ENCODE peak calls at places on chromosome 6, in seven cellular contexts. P, R, D, H, X, Z and Y are unnamed samples. For H3K4me1, the result is how much of the 10 kb centered on the place peaks cover.

GRCh38 chr6:134173007-134173690 is 120.7 kb upstream of the SLC2A12 start:
- DNase-seq in P (no peak), R (no peak), D (no peak), H (no peak), X (no peak), Z (no peak), Y (no peak)

GRCh38 chr6:69867075-69867911 is 937 bp downstream of the COL19A1 start:
- DNase-seq in P (peak), R (no peak), D (peak), H (peak), X (no peak), Z (no peak), Y (peak)

GRCh38 chr6:139361211-139361610 is 13.2 kb downstream of the CITED2 start:
- DNase-seq in P (no peak), R (no peak), D (no peak), H (no peak), X (no peak), Z (no peak), Y (no peak)

GRCh38 chr6:38137609-38138008 is 318.1 kb downstream of the ZFAND3 start:
- DNase-seq in P (no peak), R (no peak), D (no peak), H (no peak), X (no peak), Z (no peak), Y (no peak)

GRCh38 chr6:70820778-70821177 is 136.1 kb downstream of the B3GAT2 start:
- DNase-seq in P (no peak), R (no peak), D (no peak), H (no peak), X (no peak), Z (no peak), Y (no peak)

GRCh38 chr6:81911446-81911845 is 159.0 kb upstream of the TENT5A start:
- DNase-seq in P (no peak), R (no peak), D (no peak), H (no peak), X (no peak), Z (no peak), Y (no peak)

GRCh38 chr6:12525276-12525675 is 191.3 kb upstream of the PHACTR1 start:
- DNase-seq in P (no peak), R (no peak), D (no peak), H (no peak), X (no peak), Z (no peak), Y (no peak)

GRCh38 chr6:132993738-132994137 is 179.4 kb downstream of the RPS12 start:
- DNase-seq in P (no peak), R (no peak), D (no peak), H (no peak), X (no peak), Z (no peak), Y (no peak)

GRCh38 chr6:118320652-118321051 is 227.4 kb upstream of the PLN start:
- DNase-seq in P (peak), R (no peak), D (no peak), H (no peak), X (no peak), Z (no peak), Y (no peak)

GRCh38 chr6:167150815-167151557 is 6.8 kb downstream of the GPR31 start:
- DNase-seq in P (no peak), R (no peak), D (peak), H (no peak), X (no peak), Z (no peak), Y (no peak)

GRCh38 chr6:62492192-62492822 is 206.3 kb upstream of the KHDRBS2 start:
- DNase-seq in P (no peak), R (no peak), D (no peak), H (no peak), X (peak), Z (no peak), Y (no peak)

GRCh38 chr6:7050911-7051779 is 56.6 kb upstream of the RREB1 start:
- DNase-seq in P (peak), R (no peak), D (peak), H (peak), X (peak), Z (no peak), Y (peak)

GRCh38 chr6:11710968-11711643 is 67.5 kb downstream of the ADTRP start:
- DNase-seq in P (no peak), R (no peak), D (peak), H (no peak), X (no peak), Z (no peak), Y (no peak)

GRCh38 chr6:44002591-44003344 is 124.5 kb downstream of the MRPL14 start:
- DNase-seq in P (peak), R (no peak), D (peak), H (peak), X (no peak), Z (no peak), Y (peak)

GRCh38 chr6:99745651-99746050 is 139.0 kb downstream of the PRDM13 start:
- DNase-seq in P (no peak), R (no peak), D (peak), H (no peak), X (no peak), Z (no peak), Y (no peak)

GRCh38 chr6:25251426-25251825 is 27.7 kb upstream of the CARMIL1 start:
- DNase-seq in P (no peak), R (no peak), D (no peak), H (no peak), X (no peak), Z (no peak), Y (no peak)

GRCh38 chr6:111159628-111160027 is 72.3 kb downstream of the SLC16A10 start:
- DNase-seq in P (no peak), R (no peak), D (no peak), H (no peak), X (no peak), Z (no peak), Y (no peak)

GRCh38 chr6:4883298-4883697 is 107.1 kb downstream of the CDYL start:
- DNase-seq in P (no peak), R (no peak), D (no peak), H (no peak), X (no peak), Z (no peak), Y (no peak)

GRCh38 chr6:91497770-91498169 is 910.9 kb upstream of the MAP3K7 start:
- DNase-seq in P (no peak), R (no peak), D (no peak), H (no peak), X (no peak), Z (no peak), Y (no peak)
- TF ChIP-seq CTCF in P (no peak), R (no peak), D (no peak), H (no peak), X (no peak), Z (no peak), Y (no peak)

GRCh38 chr6:32816746-32817204 is at the start of gene HLA-DOB:
- DNase-seq in P (no peak), R (no peak), D (peak), H (no peak), X (no peak), Z (peak), Y (no peak)
- H3K4me3 ChIP-seq in P (no peak), R (no peak), D (no peak), H (no peak), X (peak), Z (no peak), Y (no peak)

GRCh38 chr6:36328600-36328999 is 8.1 kb downstream of the BNIP5 start:
- DNase-seq in P (no peak), R (no peak), D (no peak), H (no peak), X (no peak), Z (no peak), Y (no peak)

GRCh38 chr6:36329798-36330291 is 6.8 kb downstream of the BNIP5 start:
- DNase-seq in P (no peak), R (no peak), D (no peak), H (no peak), X (no peak), Z (no peak), Y (no peak)

GRCh38 chr6:36326351-36326995 is 10.2 kb downstream of the BNIP5 start:
- DNase-seq in P (no peak), R (no peak), D (no peak), H (no peak), X (no peak), Z (no peak), Y (no peak)

GRCh38 chr6:36324715-36325114 is 12.0 kb downstream of the BNIP5 start:
- DNase-seq in P (no peak), R (no peak), D (no peak), H (no peak), X (no peak), Z (no peak), Y (no peak)

DNA sequence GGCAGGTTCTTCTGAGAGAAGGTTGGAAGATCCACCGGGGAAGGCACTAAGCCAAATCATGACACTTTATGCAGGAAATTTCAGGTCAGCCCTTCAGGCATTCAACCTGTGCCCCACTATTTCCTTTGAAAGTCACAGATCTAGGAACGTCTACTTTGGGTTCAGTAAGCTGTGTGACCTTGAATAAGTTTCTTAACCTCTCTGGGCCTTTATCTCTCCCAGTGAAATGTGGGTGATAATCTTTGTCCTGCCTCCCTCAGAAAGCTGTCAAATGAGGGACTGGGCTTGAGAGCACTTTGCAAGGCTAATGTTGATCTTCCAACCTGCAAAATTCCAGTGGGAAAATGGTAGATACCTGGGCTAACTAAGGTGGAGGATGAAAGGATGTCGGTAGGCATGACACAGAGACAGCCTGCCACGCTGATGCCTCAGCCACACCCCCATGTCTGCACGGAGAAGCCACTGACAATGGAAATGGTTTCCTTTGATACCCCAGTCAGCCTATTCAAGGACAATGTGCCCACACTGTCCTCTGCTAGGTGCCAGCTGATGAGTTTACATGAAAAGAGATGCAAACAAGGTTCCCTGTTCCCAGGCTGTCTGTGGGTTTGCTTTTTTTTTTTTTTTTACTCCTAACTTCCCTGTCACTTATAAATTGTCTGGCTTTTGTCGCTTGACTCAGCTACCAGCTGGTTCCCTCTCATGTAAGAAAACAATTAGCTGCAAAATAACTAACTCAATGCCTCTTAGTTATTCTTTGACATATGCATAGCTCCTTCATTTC is 9.3 kb downstream of the BNIP5 start:
- DNase-seq in P (no peak), R (no peak), D (no peak), H (no peak), X (no peak), Z (no peak), Y (no peak)
- H3K4me1 ChIP-seq in P (under half), R (under half), D (under half), H (under half), X (under half), Z (under half), Y (under half)

GRCh38 chr6:56757585-56757984 is 114.9 kb upstream of the DST start:
- DNase-seq in P (no peak), R (no peak), D (peak), H (no peak), X (no peak), Z (no peak), Y (no peak)
- TF ChIP-seq CTCF in P (no peak), R (peak), D (peak), H (no peak), X (no peak), Z (peak), Y (peak)

DNA sequence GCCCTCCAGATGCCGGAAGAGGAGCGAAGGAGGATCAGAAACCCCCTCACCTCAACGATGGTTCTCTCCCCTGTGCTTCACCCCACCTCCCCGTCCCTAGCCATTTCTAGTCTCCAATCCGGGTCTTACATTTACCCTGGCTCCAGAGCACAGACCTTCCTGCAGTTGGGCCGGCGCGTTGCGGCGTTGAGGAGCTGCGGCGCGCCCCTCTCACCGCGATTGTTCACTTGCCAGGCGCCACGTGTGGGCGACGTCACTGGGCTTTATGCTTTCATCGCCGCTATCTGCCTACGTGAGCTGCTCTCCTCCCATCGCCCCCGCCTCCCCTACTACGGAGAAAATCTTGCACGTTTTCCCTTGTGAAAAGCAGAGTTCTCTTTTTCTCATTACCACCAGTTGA is at the start of gene CRISP2:
- DNase-seq in P (no peak), R (no peak), D (no peak), H (no peak), X (no peak), Z (no peak), Y (no peak)
- H3K4me3 ChIP-seq in P (no peak), R (no peak), D (no peak), H (no peak), X (peak), Z (no peak), Y (no peak)

GRCh38 chr6:36202101-36202500 is 5.6 kb downstream of the BRPF3 start:
- DNase-seq in P (no peak), R (no peak), D (no peak), H (no peak), X (no peak), Z (no peak), Y (no peak)
- H3K4me1 ChIP-seq in P (under half), R (under half), D (under half), H (under half), X (under half), Z (under half), Y (under half)

DNA sequence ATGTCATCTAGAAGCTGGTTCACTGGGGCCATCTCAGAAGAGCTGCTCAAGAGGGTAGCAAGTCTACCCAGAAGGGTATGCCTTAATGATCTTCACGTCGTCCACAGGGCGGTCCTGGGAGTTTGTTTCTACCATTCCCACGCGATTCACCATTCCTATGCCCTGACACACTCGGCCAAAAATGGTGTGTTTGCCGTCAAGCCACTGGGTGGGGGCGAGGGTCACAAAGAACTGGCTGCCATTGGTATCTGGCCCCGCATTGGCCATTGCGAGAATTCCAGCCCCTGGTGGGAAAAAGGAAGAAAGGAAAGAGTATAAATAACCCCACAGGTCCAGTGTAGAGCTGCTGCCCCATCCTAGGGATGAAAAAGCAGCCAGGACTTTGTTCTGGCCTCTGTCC is 16.5 kb upstream of the CPNE5 start:
- DNase-seq in P (no peak), R (no peak), D (peak), H (peak), X (no peak), Z (no peak), Y (no peak)
- TF ChIP-seq CTCF in P (no peak), R (no peak), D (no peak), H (no peak), X (no peak), Z (no peak), Y (no peak)

GRCh38 chr6:501891-502601 is 110.5 kb downstream of the IRF4 start:
- DNase-seq in P (no peak), R (no peak), D (no peak), H (no peak), X (no peak), Z (no peak), Y (no peak)
- H3K4me3 ChIP-seq in P (no peak), R (no peak), D (peak), H (no peak), X (no peak), Z (no peak), Y (no peak)

GRCh38 chr6:149470948-149471347 is 13.9 kb downstream of the ZC3H12D start:
- DNase-seq in P (no peak), R (no peak), D (no peak), H (no peak), X (no peak), Z (no peak), Y (no peak)

GRCh38 chr6:149472241-149472640 is 12.6 kb downstream of the ZC3H12D start:
- DNase-seq in P (no peak), R (no peak), D (no peak), H (no peak), X (no peak), Z (no peak), Y (no peak)

GRCh38 chr6:149474108-149474935 is 10.5 kb downstream of the ZC3H12D start:
- DNase-seq in P (no peak), R (no peak), D (no peak), H (no peak), X (no peak), Z (no peak), Y (no peak)

GRCh38 chr6:149473080-149474052 is 11.4 kb downstream of the ZC3H12D start:
- DNase-seq in P (no peak), R (no peak), D (peak), H (no peak), X (no peak), Z (no peak), Y (no peak)

DNA sequence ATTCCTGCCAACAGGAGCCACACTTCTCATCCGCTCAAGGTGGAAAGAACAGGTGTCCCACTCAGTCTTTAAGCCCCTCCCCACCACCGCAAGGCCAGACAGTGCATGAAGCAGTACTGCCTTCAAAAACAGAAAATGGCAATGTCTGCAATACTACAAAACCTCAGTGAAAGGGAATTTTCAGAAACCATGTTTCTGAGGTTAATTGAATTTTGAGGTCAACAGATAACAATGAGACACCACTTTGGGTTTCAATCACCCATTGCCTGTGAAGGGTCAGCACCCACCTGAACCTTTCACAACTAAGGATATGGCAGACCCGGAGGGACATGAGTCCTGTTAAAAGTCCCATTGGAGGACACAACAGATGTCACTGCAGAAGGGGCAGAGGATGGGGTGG is 13.0 kb downstream of the ZC3H12D start:
- DNase-seq in P (no peak), R (no peak), D (no peak), H (no peak), X (no peak), Z (no peak), Y (no peak)
- H3K4me1 ChIP-seq in P (under half), R (under half), D (under half), H (under half), X (under half), Z (under half), Y (under half)

DNA sequence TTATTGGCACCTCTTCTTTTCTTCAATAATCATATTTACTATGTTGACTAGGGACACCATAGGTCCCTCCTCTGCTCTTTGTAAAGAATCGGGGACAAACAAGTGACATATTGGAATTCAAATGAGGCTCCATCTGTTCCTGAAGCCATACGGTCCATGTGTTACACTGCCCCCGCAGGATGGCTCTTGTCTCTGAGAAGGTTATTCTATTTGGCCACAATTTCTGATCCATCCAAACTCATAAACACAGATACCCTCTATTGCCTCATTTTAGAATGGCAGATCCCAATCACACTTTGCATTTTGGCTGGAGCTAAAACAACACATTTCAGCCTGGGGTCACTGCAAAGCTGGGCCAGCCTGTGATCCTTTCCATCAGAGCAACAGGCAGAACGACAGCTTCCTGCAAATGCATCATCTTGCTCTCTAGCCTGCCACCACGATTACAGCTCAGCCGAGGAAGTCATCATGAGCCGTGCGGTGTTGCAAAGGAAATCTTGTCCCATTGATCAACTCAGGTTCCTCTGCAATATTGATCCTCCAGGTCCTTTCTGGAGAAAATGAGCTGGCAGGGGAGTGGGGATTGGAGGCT is 73.2 kb downstream of the AGPAT4 start:
- DNase-seq in P (no peak), R (no peak), D (no peak), H (no peak), X (no peak), Z (no peak), Y (no peak)
- TF ChIP-seq CTCF in P (no peak), R (no peak), D (peak), H (no peak), X (no peak), Z (peak), Y (no peak)